ENCODE peak calls at places on chromosomes 1 and 21, in nine cellular contexts. Y is mucosa of descending colon, A is OCI-M1, E is fibroblast of lung, J is choroid plexus epithelial cell, V is glomerular endothelial cell, G is tibial artery, Q is KG1, P is T-helper 9 cell. L is an unnamed sample.

GRCh38 chr1:232012773-232013386 is 386.3 kb downstream of the DISC1 start:
- DNase-seq in G (peak; percentile 57), Q (no peak), Y (peak; percentile 40), E (peak; percentile 92), P (no peak), A (no peak), V (peak; percentile 91), J (peak; percentile 35), L (no peak)

GRCh38 chr1:113088972-113089371 is 16.0 kb downstream of the LRIG2 start:
- DNase-seq in Q (no peak), G (no peak), P (no peak), E (peak; percentile 42), A (peak; percentile 52), J (peak; percentile 38), V (no peak), Y (no peak), L (no peak)

GRCh38 chr21:45332981-45333582 is 45.4 kb upstream of the POFUT2 start:
- DNase-seq in E (no peak), G (no peak), Y (no peak), P (no peak), V (no peak), J (no peak), A (no peak), Q (no peak), L (no peak)

GRCh38 chr1:111209622-111210021 is 9.2 kb upstream of the DENND2D start:
- DNase-seq in E (no peak), P (no peak), G (no peak), Q (no peak), Y (no peak), V (no peak), A (no peak), J (no peak), L (no peak)

GRCh38 chr1:230049731-230050130 is 17.3 kb upstream of the GALNT2 start:
- DNase-seq in G (no peak), Y (no peak), P (no peak), E (no peak), J (no peak), V (no peak), A (no peak), Q (no peak), L (no peak)

GRCh38 chr1:34320081-34320480 is 143.4 kb downstream of the C1orf94 start:
- DNase-seq in Q (no peak), E (peak; percentile 56), Y (no peak), V (no peak), A (no peak), P (no peak), G (no peak), J (no peak), L (no peak)

GRCh38 chr1:19765623-19766022 is 34.1 kb downstream of the TMCO4 start:
- DNase-seq in P (no peak), G (no peak), Q (no peak), A (no peak), V (peak; percentile 86), Y (no peak), E (peak; percentile 97), J (peak; percentile 94), L (peak; percentile 28)

GRCh38 chr1:170620164-170620563 is 43.8 kb upstream of the PRRX1 start:
- DNase-seq in Y (no peak), G (no peak), E (peak; percentile 25), A (no peak), J (no peak), Q (no peak), P (no peak), V (no peak), L (no peak)

GRCh38 chr1:43637267-43637666 is 12.7 kb upstream of the KDM4A start:
- DNase-seq in V (no peak), Q (no peak), J (no peak), P (no peak), G (no peak), Y (peak; percentile 16), A (no peak), E (no peak), L (no peak)

GRCh38 chr1:107559881-107560280 is 405.1 kb downstream of the VAV3 start:
- DNase-seq in E (peak; percentile 64), P (no peak), G (no peak), Q (no peak), V (no peak), Y (no peak), A (no peak), J (no peak), L (no peak)

GRCh38 chr1:17351598-17352324 is 20.2 kb upstream of the PADI6 start:
- DNase-seq in E (no peak), G (no peak), A (no peak), Q (no peak), Y (no peak), J (no peak), P (no peak), V (no peak), L (no peak)

GRCh38 chr1:182368903-182369302 is 22.7 kb downstream of the GLUL start:
- DNase-seq in J (no peak), P (no peak), A (no peak), V (no peak), Q (no peak), E (no peak), Y (no peak), G (no peak), L (no peak)

GRCh38 chr1:232620356-232620841 is 9.5 kb downstream of the SIPA1L2 start:
- DNase-seq in V (peak; percentile 94), P (no peak), G (peak; percentile 41), A (peak; percentile 78), E (peak; percentile 81), Y (no peak), J (peak; percentile 92), Q (peak; percentile 10), L (peak; percentile 79)

GRCh38 chr1:159944623-159945455 is 574 bp downstream of the IGSF9 start:
- DNase-seq in Y (no peak), E (no peak), P (no peak), G (no peak), V (no peak), A (no peak), Q (no peak), J (no peak), L (no peak)

GRCh38 chr1:181151378-181152326 is 63.2 kb downstream of the IER5 start:
- DNase-seq in V (no peak), G (no peak), J (peak; percentile 41), E (no peak), P (no peak), Q (no peak), Y (no peak), A (peak; percentile 90), L (no peak)

GRCh38 chr1:166261511-166261910 is 94.7 kb upstream of the FAM78B start:
- DNase-seq in Y (no peak), E (no peak), G (no peak), A (no peak), J (no peak), Q (no peak), P (no peak), V (no peak), L (no peak)

GRCh38 chr1:85244271-85245053 is 15.0 kb downstream of the C1orf52 start:
- DNase-seq in Q (no peak), P (no peak), A (peak; percentile 31), Y (no peak), J (peak; percentile 51), V (no peak), G (no peak), E (peak; percentile 32), L (peak; percentile 88)

GRCh38 chr1:202154766-202155477 is 5.5 kb downstream of the PTPN7 start:
- DNase-seq in J (peak; percentile 94), Q (no peak), E (peak; percentile 59), P (peak; percentile 43), G (no peak), Y (no peak), A (peak; percentile 50), V (no peak), L (no peak)

GRCh38 chr1:229665912-229666558 is 40.0 kb downstream of the URB2 start:
- DNase-seq in E (no peak), A (no peak), Q (no peak), J (no peak), G (no peak), Y (no peak), P (no peak), V (no peak), L (no peak)

GRCh38 chr1:162676767-162677166 is 44.5 kb downstream of the DDR2 start:
- DNase-seq in Q (no peak), J (peak; percentile 30), G (no peak), E (no peak), V (no peak), A (no peak), Y (no peak), P (no peak), L (no peak)